ENCODE peak calls at places on chromosome 21, in five cellular contexts. T, A, P, D and K are unnamed samples.

GRCh38 chr21:25956993-25957714 is 213.4 kb downstream of the APP start:
- DNase-seq in T (no peak), A (no peak), D (no peak), P (no peak), K (no peak)

GRCh38 chr21:27590271-27590670 is 623.4 kb upstream of the ADAMTS5 start:
- DNase-seq in P (peak), D (no peak), T (no peak), A (no peak), K (no peak)

GRCh38 chr21:45336870-45337269 is 49.2 kb upstream of the POFUT2 start:
- DNase-seq in T (no peak), P (peak), A (peak), D (no peak), K (no peak)

GRCh38 chr21:16193758-16194606 is 464.2 kb downstream of the USP25 start:
- DNase-seq in P (peak), D (no peak), T (peak), A (peak), K (no peak)

GRCh38 chr21:21481238-21481637 is 483.0 kb downstream of the NCAM2 start:
- DNase-seq in D (no peak), P (no peak), T (no peak), A (no peak), K (no peak)

GRCh38 chr21:26739189-26739588 is 106.0 kb downstream of the ADAMTS1 start:
- DNase-seq in T (no peak), A (no peak), D (no peak), P (no peak), K (no peak)

GRCh38 chr21:42542596-42542995 is 28.9 kb downstream of the SLC37A1 start:
- DNase-seq in T (no peak), D (no peak), P (no peak), A (no peak), K (no peak)

GRCh38 chr21:44710756-44711326 is 531 bp downstream of the TSPEAR start:
- DNase-seq in D (no peak), T (no peak), P (no peak), A (no peak), K (no peak)

GRCh38 chr21:42781150-42781980 is 98.0 kb downstream of the WDR4 start:
- DNase-seq in A (peak), T (no peak), D (no peak), P (no peak), K (no peak)

GRCh38 chr21:34544032-34544496 is 32.1 kb upstream of the KCNE1 start:
- DNase-seq in A (peak), D (no peak), P (peak), T (peak), K (no peak)

GRCh38 chr21:46661211-46661625 is 25.7 kb downstream of the PRMT2 start:
- DNase-seq in T (peak), P (peak), A (peak), D (peak), K (peak)
- TF ChIP-seq CTCF in T (peak), P (peak), A (peak), D (no peak), K (peak)

GRCh38 chr21:32414579-32415358 is 2.3 kb downstream of the EVA1C start:
- DNase-seq in T (no peak), D (no peak), A (no peak), P (no peak), K (no peak)
- TF ChIP-seq CTCF in T (no peak), D (no peak), A (peak), P (peak), K (no peak)

DNA sequence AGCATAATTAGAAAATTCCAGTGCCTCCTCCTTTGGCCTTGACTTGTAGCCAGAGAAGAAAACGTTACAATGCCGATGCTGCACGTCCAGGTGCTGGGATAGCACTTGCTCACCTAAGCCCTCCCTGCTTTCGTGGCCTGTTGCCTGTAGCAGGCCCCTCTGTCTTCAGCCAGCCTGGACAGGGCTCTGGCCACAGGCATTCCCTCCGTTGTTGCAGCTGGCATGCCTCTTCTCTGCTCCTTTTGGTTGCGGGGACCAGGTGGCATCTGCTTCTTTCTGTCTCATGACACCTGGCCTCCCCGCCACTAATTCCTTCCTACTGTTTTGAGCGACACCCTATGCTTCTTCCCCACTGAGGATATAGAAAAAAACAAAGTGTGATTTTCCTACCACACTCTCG is 54.6 kb upstream of the MORC3 start:
- DNase-seq in T (no peak), P (no peak), A (no peak), D (no peak), K (no peak)
- TF ChIP-seq CTCF in T (no peak), P (no peak), A (no peak), D (no peak), K (no peak)

DNA sequence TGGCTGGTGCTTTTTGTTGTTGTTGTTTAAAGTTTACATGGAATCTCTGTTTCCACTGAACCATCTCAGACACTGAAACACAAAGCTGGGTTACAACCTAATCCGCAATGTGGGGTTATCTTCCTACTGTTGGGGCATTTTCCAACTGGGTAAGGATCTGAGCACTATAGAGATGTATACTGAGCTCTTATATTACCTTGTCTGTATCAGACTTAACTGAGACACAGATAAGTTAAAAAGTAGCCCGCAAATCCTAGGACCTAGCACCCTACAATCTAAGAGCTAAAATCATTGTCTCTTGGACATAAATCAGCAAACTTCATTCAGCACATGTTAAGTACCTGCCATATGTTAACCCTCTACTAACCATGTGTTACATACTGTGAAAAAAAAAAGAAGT is 169.2 kb downstream of the LTN1 start:
- DNase-seq in P (no peak), D (no peak), A (no peak), T (no peak), K (no peak)
- TF ChIP-seq CTCF in P (no peak), D (no peak), A (no peak), T (no peak), K (no peak)

GRCh38 chr21:39180429-39181019 is 2.7 kb downstream of the PSMG1 start:
- DNase-seq in A (no peak), D (no peak), T (no peak), P (no peak), K (no peak)
- TF ChIP-seq CTCF in A (no peak), D (no peak), T (peak), P (no peak), K (peak)

GRCh38 chr21:32976791-32977190 is 48.9 kb upstream of the OLIG2 start:
- DNase-seq in P (no peak), A (no peak), D (no peak), T (no peak), K (no peak)

GRCh38 chr21:32979598-32980268 is 46.0 kb upstream of the OLIG2 start:
- DNase-seq in T (no peak), A (no peak), P (no peak), D (no peak), K (no peak)

GRCh38 chr21:32981096-32981495 is 44.6 kb upstream of the OLIG2 start:
- DNase-seq in P (no peak), D (no peak), A (no peak), T (no peak), K (no peak)

GRCh38 chr21:32977216-32977615 is 48.5 kb upstream of the OLIG2 start:
- DNase-seq in A (no peak), T (no peak), D (no peak), P (no peak), K (no peak)

DNA sequence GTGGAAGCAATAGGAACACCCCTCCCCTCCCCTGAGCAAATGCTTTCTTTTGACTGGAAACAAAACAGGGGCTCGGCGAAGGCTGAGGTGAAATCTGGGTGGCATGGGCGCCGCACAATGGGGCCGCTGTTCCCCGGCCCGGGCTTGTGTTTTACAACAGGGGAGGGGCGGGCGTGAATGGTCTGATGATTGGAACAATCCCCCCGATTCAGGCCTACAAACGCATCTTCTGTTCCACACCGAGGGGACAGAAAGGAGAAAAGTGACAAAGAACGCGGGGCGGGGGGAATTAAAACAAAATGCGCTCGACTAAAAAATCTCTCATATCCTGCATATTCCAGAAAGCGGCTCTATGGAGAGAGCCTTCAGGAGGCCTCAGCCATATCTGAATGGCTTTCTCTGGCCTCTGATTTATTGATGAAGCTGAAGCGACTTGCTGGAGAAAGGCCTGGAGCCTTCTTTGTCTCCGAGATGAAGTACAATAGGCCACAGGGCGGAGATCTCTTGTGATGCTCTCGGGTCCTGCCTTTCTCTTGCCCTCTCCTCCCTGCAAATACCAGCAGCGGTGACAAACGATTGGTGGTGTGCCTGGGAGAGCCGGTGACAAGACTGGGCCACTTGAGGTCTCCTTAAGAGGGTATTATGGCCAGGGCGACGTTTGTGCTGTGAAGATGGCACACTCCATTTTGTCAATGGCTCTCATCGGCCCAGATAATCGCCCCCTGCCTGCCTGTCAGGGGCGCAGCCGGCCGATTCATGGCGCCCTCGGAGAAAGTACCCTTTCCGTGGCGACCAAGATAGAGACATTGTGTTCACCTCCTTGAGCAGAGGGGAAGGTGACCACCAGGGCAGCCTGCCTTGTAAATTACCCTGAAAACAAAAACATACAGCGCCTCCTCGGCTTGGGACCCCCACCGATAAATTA is 47.1 kb upstream of the OLIG2 start:
- DNase-seq in P (no peak), D (no peak), T (no peak), A (no peak), K (no peak)
- TF ChIP-seq CTCF in P (no peak), D (no peak), T (no peak), A (no peak), K (no peak)